ENCODE peak calls at places on chromosomes 7 and 10, in four cellular contexts. D, X, W and Q are unnamed samples.

GRCh38 chr7:30884881-30885280 is 26.8 kb upstream of the AQP1 start:
- DNase-seq in D (no peak), X (no peak), W (no peak), Q (no peak)

GRCh38 chr10:69048103-69048502 is 39.8 kb upstream of the SRGN start:
- DNase-seq in D (peak; percentile 86), X (no peak), W (no peak), Q (peak; percentile 32)

GRCh38 chr7:107666804-107667203 is 6.2 kb downstream of the SLC26A4 start:
- DNase-seq in D (no peak), X (no peak), W (no peak), Q (no peak)

GRCh38 chr10:52216852-52217251 is 97.2 kb upstream of the DKK1 start:
- DNase-seq in D (no peak), X (no peak), W (no peak), Q (no peak)

GRCh38 chr10:119209050-119209735 is 1.8 kb downstream of the GRK5 start:
- DNase-seq in D (peak; percentile 85), X (peak; percentile 60), W (peak; percentile 60), Q (peak; percentile 69)

GRCh38 chr10:112136816-112137215 is 46.7 kb downstream of the GPAM start:
- DNase-seq in D (no peak), X (no peak), W (no peak), Q (no peak)

GRCh38 chr10:8026349-8027259 is 27.9 kb upstream of the GATA3 start:
- DNase-seq in D (no peak), X (no peak), W (no peak), Q (no peak)

GRCh38 chr7:66339141-66339540 is 134.0 kb downstream of the TPST1 start:
- DNase-seq in D (no peak), X (no peak), W (no peak), Q (no peak)

GRCh38 chr10:84825330-84825729 is 496.9 kb downstream of the CCSER2 start:
- DNase-seq in D (no peak), X (peak; percentile 42), W (no peak), Q (no peak)

GRCh38 chr7:131011437-131011752 is 277.4 kb upstream of the KLF14 start:
- DNase-seq in D (peak; percentile 84), X (peak; percentile 90), W (no peak), Q (no peak)

GRCh38 chr10:69715156-69715898 is 85.3 kb downstream of the FAM241B start:
- DNase-seq in D (no peak), X (no peak), W (no peak), Q (no peak)

GRCh38 chr10:62095341-62096071 is 173.1 kb downstream of the RTKN2 start:
- DNase-seq in D (no peak), X (no peak), W (no peak), Q (no peak)

GRCh38 chr10:88110355-88110754 is 246.9 kb downstream of the PTEN start:
- DNase-seq in D (no peak), X (no peak), W (no peak), Q (no peak)

DNA sequence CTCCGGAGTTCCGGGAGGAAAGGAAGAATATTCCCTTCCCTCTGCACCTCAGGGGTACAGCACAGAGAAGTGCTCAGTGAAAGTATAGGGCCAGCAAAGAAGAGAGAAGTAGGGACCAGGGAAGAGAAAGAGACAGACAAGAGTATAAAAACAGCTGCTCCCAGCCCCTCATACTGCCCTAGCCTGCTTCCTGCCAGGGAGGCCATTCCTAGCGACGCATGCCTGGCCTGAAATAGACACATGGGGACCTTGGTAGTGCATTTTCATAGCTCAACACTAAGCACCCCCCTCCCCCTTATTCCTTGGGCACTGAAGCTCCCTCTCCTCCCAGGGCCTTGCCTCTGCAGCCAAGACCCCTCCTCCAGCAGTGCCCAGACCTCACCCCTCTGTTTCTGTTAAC is 64.6 kb downstream of the ZMIZ1 start:
- DNase-seq in D (no peak), X (no peak), W (no peak), Q (no peak)
- H3K4me3 ChIP-seq in D (no peak overlapping the region), X (no peak overlapping the region), W (no peak overlapping the region), Q (no peak overlapping the region)

GRCh38 chr7:1044189-1045037 is at the start of gene GPR146:
- DNase-seq in D (peak; percentile 98), X (peak; percentile 99), W (peak; percentile 99), Q (peak; percentile 97)
- TF ChIP-seq POLR2A in D (peak; percentile 20), X (peak; percentile 46), W (peak; percentile 81), Q (peak; percentile 13)

GRCh38 chr10:118033905-118034304 is 12.8 kb downstream of the RAB11FIP2 start:
- DNase-seq in D (no peak), X (no peak), W (no peak), Q (no peak)

GRCh38 chr10:118032564-118032963 is 14.2 kb downstream of the RAB11FIP2 start:
- DNase-seq in D (no peak), X (no peak), W (no peak), Q (no peak)

GRCh38 chr10:118036281-118036875 is 10.4 kb downstream of the RAB11FIP2 start:
- DNase-seq in D (no peak), X (no peak), W (no peak), Q (no peak)

GRCh38 chr10:118034755-118035154 is 12.0 kb downstream of the RAB11FIP2 start:
- DNase-seq in D (peak; percentile 77), X (no peak), W (no peak), Q (no peak)

DNA sequence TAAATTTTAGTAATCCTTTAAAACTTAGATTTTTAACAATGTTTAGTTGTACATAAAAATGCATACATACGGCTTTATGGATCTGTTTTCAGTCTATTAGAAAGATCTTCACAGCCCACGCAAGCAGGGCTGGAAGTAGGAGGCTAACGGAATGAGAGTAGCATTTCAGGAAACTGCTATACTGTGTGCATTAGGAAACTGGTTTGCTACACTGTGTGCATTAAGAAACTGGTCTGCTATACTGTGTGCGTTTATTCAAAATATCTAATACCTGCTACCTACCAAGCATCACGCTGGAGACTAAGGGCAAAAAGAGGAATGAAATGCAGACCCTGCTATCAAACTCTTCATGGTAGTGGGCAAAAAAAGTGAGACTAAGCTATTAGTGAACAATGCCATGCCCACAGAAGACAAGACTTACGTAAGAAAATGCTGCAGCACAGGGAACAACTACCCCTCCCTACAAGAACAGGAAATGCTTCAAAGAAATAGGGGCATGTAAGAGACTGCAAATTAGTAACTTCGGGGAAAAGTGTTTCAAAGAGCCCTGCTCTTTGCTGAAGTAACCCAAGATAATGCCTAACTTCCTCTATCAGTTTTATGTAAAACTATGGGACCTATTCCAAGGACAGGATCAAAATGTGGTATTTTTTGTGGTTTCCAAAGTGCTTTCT is 11.2 kb downstream of the RAB11FIP2 start:
- DNase-seq in D (no peak), X (no peak), W (no peak), Q (no peak)
- H3K4me3 ChIP-seq in D (no peak overlapping the region), X (no peak overlapping the region), W (no peak overlapping the region), Q (no peak overlapping the region)

GRCh38 chr7:4177001-4177400 is 505.1 kb upstream of the FOXK1 start:
- DNase-seq in D (no peak), X (no peak), W (no peak), Q (no peak)

GRCh38 chr7:4174451-4174850 is 507.6 kb upstream of the FOXK1 start:
- DNase-seq in D (peak; percentile 67), X (no peak), W (no peak), Q (no peak)

GRCh38 chr7:4174016-4174415 is 508.1 kb upstream of the FOXK1 start:
- DNase-seq in D (peak; percentile 64), X (no peak), W (no peak), Q (no peak)

GRCh38 chr7:4174884-4175283 is 507.2 kb upstream of the FOXK1 start:
- DNase-seq in D (no peak), X (no peak), W (no peak), Q (no peak)

GRCh38 chr7:4175346-4175973 is 506.6 kb upstream of the FOXK1 start:
- DNase-seq in D (no peak), X (no peak), W (no peak), Q (no peak)
- TF ChIP-seq POLR2A in D (no peak), X (no peak), W (no peak), Q (no peak)